ENCODE peak calls at places on chromosomes 1 and 21, in five cellular contexts. C, O, T, Z and U are unnamed samples.

GRCh38 chr1:119878171-119878570 is 18.1 kb downstream of the ADAM30 start:
- DNase-seq in C (no peak), O (no peak), T (peak), Z (peak), U (no peak)

GRCh38 chr1:208885046-208885445 is 640.9 kb upstream of the PLXNA2 start:
- DNase-seq in C (no peak), O (no peak), T (no peak), Z (no peak), U (no peak)

GRCh38 chr1:147611021-147611426 is 59.3 kb downstream of the ACP6 start:
- DNase-seq in C (no peak), O (no peak), T (no peak), Z (peak), U (no peak)

GRCh38 chr1:30852026-30852425 is 56.5 kb downstream of the SDC3 start:
- DNase-seq in C (no peak), O (no peak), T (no peak), Z (no peak), U (no peak)

GRCh38 chr21:45334134-45334533 is 46.4 kb upstream of the POFUT2 start:
- DNase-seq in C (no peak), O (no peak), T (no peak), Z (no peak), U (no peak)

GRCh38 chr1:6005276-6005917 is 13.2 kb upstream of the NPHP4 start:
- DNase-seq in C (no peak), O (peak), T (no peak), Z (no peak), U (no peak)

GRCh38 chr1:226064168-226064815 is 1.8 kb downstream of the H3-3A start:
- DNase-seq in C (no peak), O (no peak), T (no peak), Z (peak), U (no peak)

GRCh38 chr1:167182571-167183320 is 37.9 kb upstream of the POU2F1 start:
- DNase-seq in C (no peak), O (no peak), T (no peak), Z (no peak), U (no peak)

GRCh38 chr1:116537439-116537838 is 33.4 kb downstream of the CD58 start:
- DNase-seq in C (no peak), O (no peak), T (no peak), Z (no peak), U (no peak)

GRCh38 chr21:44732263-44732662 is 20.9 kb upstream of the TSPEAR start:
- DNase-seq in C (no peak), O (no peak), T (no peak), Z (no peak), U (no peak)

GRCh38 chr1:238985312-238985711 is 401.1 kb upstream of the CHRM3 start:
- DNase-seq in C (no peak), O (no peak), T (no peak), Z (no peak), U (no peak)

GRCh38 chr1:229316166-229316565 is 26.7 kb downstream of the CCSAP start:
- DNase-seq in C (no peak), O (no peak), T (no peak), Z (no peak), U (no peak)

GRCh38 chr1:246417152-246417812 is 89.8 kb downstream of the SMYD3 start:
- DNase-seq in C (no peak), O (no peak), T (no peak), Z (no peak), U (no peak)

GRCh38 chr21:31282095-31282709 is 61.9 kb downstream of the TIAM1 start:
- DNase-seq in C (no peak), O (no peak), T (no peak), Z (no peak), U (no peak)

GRCh38 chr1:17757426-17757825 is 2.3 kb downstream of the ACTL8 start:
- DNase-seq in C (no peak), O (no peak), T (no peak), Z (no peak), U (no peak)

GRCh38 chr1:2530501-2531361 is 668 bp upstream of the HES5 start:
- DNase-seq in C (no peak), O (no peak), T (no peak), Z (no peak), U (no peak)

GRCh38 chr1:105072446-105072845 is 1322.7 kb downstream of the AMY1C start:
- DNase-seq in C (no peak), O (no peak), T (no peak), Z (no peak), U (no peak)

GRCh38 chr21:36766511-36766910 is 67.6 kb downstream of the SIM2 start:
- DNase-seq in C (no peak), O (no peak), T (no peak), Z (no peak), U (no peak)

GRCh38 chr1:214666674-214667073 is 63.7 kb downstream of the CENPF start:
- DNase-seq in C (no peak), O (no peak), T (no peak), Z (no peak), U (no peak)

GRCh38 chr1:70327306-70328076 is 27.0 kb downstream of the ANKRD13C start:
- DNase-seq in C (no peak), O (no peak), T (no peak), Z (no peak), U (no peak)

GRCh38 chr21:45991606-45992301 is 10.2 kb downstream of the COL6A1 start:
- DNase-seq in C (no peak), O (peak), T (no peak), Z (no peak), U (no peak)

GRCh38 chr1:106755682-106756406 is 300.6 kb upstream of the PRMT6 start:
- DNase-seq in C (no peak), O (no peak), T (no peak), Z (no peak), U (no peak)

GRCh38 chr1:109185990-109186703 is 27.6 kb upstream of the SARS1 start:
- DNase-seq in C (no peak), O (peak), T (no peak), Z (peak), U (no peak)

GRCh38 chr1:193552274-193552673 is 365.9 kb upstream of the B3GALT2 start:
- DNase-seq in C (no peak), O (no peak), T (no peak), Z (no peak), U (no peak)

GRCh38 chr1:79128726-79129125 is 122.2 kb upstream of the ADGRL4 start:
- DNase-seq in C (no peak), O (no peak), T (no peak), Z (no peak), U (no peak)

GRCh38 chr21:37130971-37131370 is 57.9 kb downstream of the TTC3 start:
- DNase-seq in C (no peak), O (no peak), T (no peak), Z (no peak), U (no peak)